ENCODE peak calls at places on chromosomes 11 and 22, in six cellular contexts. One of them, this sample, is unnamed.

GRCh38 chr11:15818132-15818842 is 538.1 kb downstream of the SOX6 start:
- DNase-seq in heart left ventricle: no peak
- DNase-seq in left ventricle myocardium inferior: no peak
- DNase-seq in DND-41: no peak
- DNase-seq in PC-3: no peak
- DNase-seq in colonic mucosa: peak; percentile 38
- DNase-seq in this sample: no peak

GRCh38 chr11:129316781-129317180 is 58.9 kb upstream of the BARX2 start:
- DNase-seq in heart left ventricle: no peak
- DNase-seq in left ventricle myocardium inferior: no peak
- DNase-seq in DND-41: no peak
- DNase-seq in PC-3: no peak
- DNase-seq in colonic mucosa: no peak
- DNase-seq in this sample: no peak

GRCh38 chr11:22244986-22245592 is 52.2 kb downstream of the ANO5 start:
- DNase-seq in heart left ventricle: no peak
- DNase-seq in left ventricle myocardium inferior: peak; percentile 15
- DNase-seq in DND-41: peak; percentile 17
- DNase-seq in PC-3: peak; percentile 50
- DNase-seq in colonic mucosa: no peak
- DNase-seq in this sample: no peak

GRCh38 chr22:36332623-36333331 is 55.0 kb downstream of the MYH9 start:
- DNase-seq in heart left ventricle: no peak
- DNase-seq in left ventricle myocardium inferior: no peak
- DNase-seq in DND-41: peak; percentile 21
- DNase-seq in PC-3: peak; percentile 89
- DNase-seq in colonic mucosa: peak; percentile 77
- DNase-seq in this sample: no peak

GRCh38 chr22:30290679-30291333 is 1.5 kb upstream of the CASTOR1 start:
- DNase-seq in heart left ventricle: peak; percentile 91
- DNase-seq in left ventricle myocardium inferior: peak; percentile 86
- DNase-seq in DND-41: peak; percentile 89
- DNase-seq in PC-3: peak; percentile 62
- DNase-seq in colonic mucosa: peak; percentile 70
- DNase-seq in this sample: no peak

GRCh38 chr11:123298488-123299447 is 103.7 kb upstream of the CLMP start:
- DNase-seq in heart left ventricle: no peak
- DNase-seq in left ventricle myocardium inferior: no peak
- DNase-seq in DND-41: no peak
- DNase-seq in PC-3: no peak
- DNase-seq in colonic mucosa: no peak
- DNase-seq in this sample: no peak

GRCh38 chr11:43984519-43985385 is 42.3 kb downstream of the C11orf96 start:
- DNase-seq in heart left ventricle: no peak
- DNase-seq in left ventricle myocardium inferior: no peak
- DNase-seq in DND-41: no peak
- DNase-seq in PC-3: no peak
- DNase-seq in colonic mucosa: no peak
- DNase-seq in this sample: no peak

GRCh38 chr11:62542111-62542745 is 4.4 kb downstream of the AHNAK start:
- DNase-seq in heart left ventricle: no peak
- DNase-seq in left ventricle myocardium inferior: no peak
- DNase-seq in DND-41: no peak
- DNase-seq in PC-3: no peak
- DNase-seq in colonic mucosa: peak; percentile 84
- DNase-seq in this sample: no peak

GRCh38 chr11:130156108-130157022 is 3.2 kb upstream of the ST14 start:
- DNase-seq in heart left ventricle: no peak
- DNase-seq in left ventricle myocardium inferior: no peak
- DNase-seq in DND-41: no peak
- DNase-seq in PC-3: peak; percentile 67
- DNase-seq in colonic mucosa: peak; percentile 44
- DNase-seq in this sample: no peak

GRCh38 chr11:75031224-75031753 is 42.6 kb downstream of the NEU3 start:
- DNase-seq in heart left ventricle: no peak
- DNase-seq in left ventricle myocardium inferior: no peak
- DNase-seq in DND-41: no peak
- DNase-seq in PC-3: peak; percentile 72
- DNase-seq in colonic mucosa: no peak
- DNase-seq in this sample: no peak

GRCh38 chr11:88414981-88415391 is 77.5 kb upstream of the CTSC start:
- DNase-seq in heart left ventricle: no peak
- DNase-seq in left ventricle myocardium inferior: no peak
- DNase-seq in DND-41: peak; percentile 78
- DNase-seq in PC-3: peak; percentile 76
- DNase-seq in colonic mucosa: no peak
- DNase-seq in this sample: peak; percentile 18

GRCh38 chr11:2885017-2885675 is 429 bp downstream of the CDKN1C start:
- DNase-seq in heart left ventricle: peak; percentile 81
- DNase-seq in left ventricle myocardium inferior: peak; percentile 63
- DNase-seq in DND-41: no peak
- DNase-seq in PC-3: peak; percentile 66
- DNase-seq in colonic mucosa: peak; percentile 65
- DNase-seq in this sample: peak; percentile 31

GRCh38 chr22:23780146-23780748 is 6.5 kb upstream of the SMARCB1 start:
- DNase-seq in heart left ventricle: no peak
- DNase-seq in left ventricle myocardium inferior: no peak
- DNase-seq in DND-41: no peak
- DNase-seq in PC-3: no peak
- DNase-seq in colonic mucosa: no peak
- DNase-seq in this sample: no peak

GRCh38 chr11:132256621-132257227 is 886.3 kb downstream of the NTM start:
- DNase-seq in heart left ventricle: no peak
- DNase-seq in left ventricle myocardium inferior: no peak
- DNase-seq in DND-41: no peak
- DNase-seq in PC-3: no peak
- DNase-seq in colonic mucosa: no peak
- DNase-seq in this sample: no peak

GRCh38 chr22:50691521-50691920 is 18.9 kb downstream of the SHANK3 start:
- DNase-seq in heart left ventricle: no peak
- DNase-seq in left ventricle myocardium inferior: no peak
- DNase-seq in DND-41: peak; percentile 27
- DNase-seq in PC-3: peak; percentile 62
- DNase-seq in colonic mucosa: no peak
- DNase-seq in this sample: no peak

GRCh38 chr11:45253640-45254039 is 32.5 kb downstream of the SYT13 start:
- DNase-seq in heart left ventricle: no peak
- DNase-seq in left ventricle myocardium inferior: no peak
- DNase-seq in DND-41: no peak
- DNase-seq in PC-3: no peak
- DNase-seq in colonic mucosa: no peak
- DNase-seq in this sample: no peak

GRCh38 chr22:37818397-37819099 is 4.6 kb upstream of the GALR3 start:
- DNase-seq in heart left ventricle: peak; percentile 87
- DNase-seq in left ventricle myocardium inferior: peak; percentile 60
- DNase-seq in DND-41: no peak
- DNase-seq in PC-3: no peak
- DNase-seq in colonic mucosa: peak; percentile 71
- DNase-seq in this sample: peak; percentile 42

GRCh38 chr22:49204599-49205214 is 623.0 kb downstream of the BRD1 start:
- DNase-seq in heart left ventricle: no peak
- DNase-seq in left ventricle myocardium inferior: no peak
- DNase-seq in DND-41: no peak
- DNase-seq in PC-3: no peak
- DNase-seq in colonic mucosa: no peak
- DNase-seq in this sample: no peak

GRCh38 chr11:81237139-81237538 is 1496.5 kb downstream of the FAM181B start:
- DNase-seq in heart left ventricle: no peak
- DNase-seq in left ventricle myocardium inferior: no peak
- DNase-seq in DND-41: no peak
- DNase-seq in PC-3: peak; percentile 76
- DNase-seq in colonic mucosa: peak; percentile 36
- DNase-seq in this sample: no peak

GRCh38 chr11:44795803-44796535 is 69.2 kb downstream of the TSPAN18 start:
- DNase-seq in heart left ventricle: no peak
- DNase-seq in left ventricle myocardium inferior: no peak
- DNase-seq in DND-41: no peak
- DNase-seq in PC-3: no peak
- DNase-seq in colonic mucosa: no peak
- DNase-seq in this sample: no peak

GRCh38 chr11:12770435-12770834 is 96.2 kb downstream of the TEAD1 start:
- DNase-seq in heart left ventricle: no peak
- DNase-seq in left ventricle myocardium inferior: no peak
- DNase-seq in DND-41: no peak
- DNase-seq in PC-3: no peak
- DNase-seq in colonic mucosa: no peak
- DNase-seq in this sample: no peak

GRCh38 chr11:12771875-12772274 is 97.7 kb downstream of the TEAD1 start:
- DNase-seq in heart left ventricle: no peak
- DNase-seq in left ventricle myocardium inferior: no peak
- DNase-seq in DND-41: no peak
- DNase-seq in PC-3: no peak
- DNase-seq in colonic mucosa: no peak
- DNase-seq in this sample: no peak

GRCh38 chr11:12773591-12773990 is 99.4 kb downstream of the TEAD1 start:
- DNase-seq in heart left ventricle: no peak
- DNase-seq in left ventricle myocardium inferior: no peak
- DNase-seq in DND-41: no peak
- DNase-seq in PC-3: no peak
- DNase-seq in colonic mucosa: no peak
- DNase-seq in this sample: no peak

GRCh38 chr11:12770966-12771597 is 96.9 kb downstream of the TEAD1 start:
- DNase-seq in heart left ventricle: no peak
- DNase-seq in left ventricle myocardium inferior: no peak
- DNase-seq in DND-41: no peak
- DNase-seq in PC-3: no peak
- DNase-seq in colonic mucosa: no peak
- DNase-seq in this sample: no peak

GRCh38 chr11:12772324-12772723 is 98.1 kb downstream of the TEAD1 start:
- DNase-seq in heart left ventricle: no peak
- DNase-seq in left ventricle myocardium inferior: no peak
- DNase-seq in DND-41: peak; percentile 22
- DNase-seq in PC-3: no peak
- DNase-seq in colonic mucosa: no peak
- DNase-seq in this sample: no peak
- H3K4me1 ChIP-seq in heart left ventricle: peaks cover 23% of the 10 kb centered on the region
- H3K4me1 ChIP-seq in left ventricle myocardium inferior: peaks cover 79% of the 10 kb centered on the region
- H3K4me1 ChIP-seq in DND-41: no peaks in the 10 kb centered on the region
- H3K4me1 ChIP-seq in PC-3: peaks cover 42% of the 10 kb centered on the region
- H3K4me1 ChIP-seq in colonic mucosa: no peaks in the 10 kb centered on the region
- H3K4me1 ChIP-seq in this sample: no peaks in the 10 kb centered on the region

GRCh38 chr11:76247091-76247490 is 40.8 kb upstream of the WNT11 start:
- DNase-seq in heart left ventricle: peak; percentile 36
- DNase-seq in left ventricle myocardium inferior: no peak
- DNase-seq in DND-41: no peak
- DNase-seq in PC-3: no peak
- DNase-seq in colonic mucosa: no peak
- DNase-seq in this sample: no peak

GRCh38 chr11:76250520-76251222 is 44.4 kb upstream of the WNT11 start:
- DNase-seq in heart left ventricle: peak; percentile 42
- DNase-seq in left ventricle myocardium inferior: no peak
- DNase-seq in DND-41: no peak
- DNase-seq in PC-3: no peak
- DNase-seq in colonic mucosa: no peak
- DNase-seq in this sample: no peak

GRCh38 chr11:76251223-76251575 is 44.9 kb upstream of the WNT11 start:
- DNase-seq in heart left ventricle: no peak
- DNase-seq in left ventricle myocardium inferior: no peak
- DNase-seq in DND-41: no peak
- DNase-seq in PC-3: no peak
- DNase-seq in colonic mucosa: no peak
- DNase-seq in this sample: no peak

GRCh38 chr11:76248210-76248609 is 41.9 kb upstream of the WNT11 start:
- DNase-seq in heart left ventricle: peak; percentile 50
- DNase-seq in left ventricle myocardium inferior: no peak
- DNase-seq in DND-41: no peak
- DNase-seq in PC-3: peak; percentile 44
- DNase-seq in colonic mucosa: peak; percentile 29
- DNase-seq in this sample: no peak

GRCh38 chr11:76249195-76249741 is 43.0 kb upstream of the WNT11 start:
- DNase-seq in heart left ventricle: no peak
- DNase-seq in left ventricle myocardium inferior: no peak
- DNase-seq in DND-41: no peak
- DNase-seq in PC-3: no peak
- DNase-seq in colonic mucosa: peak; percentile 39
- DNase-seq in this sample: no peak
- H3K27me3 ChIP-seq in heart left ventricle: no peaks in the 10 kb centered on the region
- H3K27me3 ChIP-seq in left ventricle myocardium inferior: peaks cover 18% of the 10 kb centered on the region
- H3K27me3 ChIP-seq in DND-41: no peaks in the 10 kb centered on the region
- H3K27me3 ChIP-seq in PC-3: peaks cover 7% of the 10 kb centered on the region
- H3K27me3 ChIP-seq in colonic mucosa: no peaks in the 10 kb centered on the region
- H3K27me3 ChIP-seq in this sample: no peaks in the 10 kb centered on the region

DNA sequence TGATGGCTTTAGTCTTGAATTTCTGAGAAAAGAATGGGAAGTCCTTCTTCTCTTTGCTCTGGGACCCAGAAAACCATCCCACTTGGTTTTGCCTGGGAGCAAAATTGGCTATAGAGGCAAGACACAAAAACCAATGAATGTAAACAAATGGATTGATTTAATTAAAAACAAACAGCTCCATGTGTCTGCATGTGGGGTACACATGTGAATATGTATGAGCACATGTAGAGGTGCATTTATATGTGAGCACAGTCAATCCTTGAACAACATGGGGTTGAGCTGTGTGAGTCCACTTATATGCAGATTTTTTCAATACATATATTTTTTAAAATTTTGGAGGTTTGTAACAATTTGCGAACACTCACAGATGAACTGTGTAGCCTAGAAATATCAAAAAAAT is 87.2 kb downstream of the CCDC81 start:
- DNase-seq in heart left ventricle: no peak
- DNase-seq in left ventricle myocardium inferior: no peak
- DNase-seq in DND-41: no peak
- DNase-seq in PC-3: no peak
- DNase-seq in colonic mucosa: no peak
- DNase-seq in this sample: no peak
- H3K4me1 ChIP-seq in heart left ventricle: peaks cover 17% of the 10 kb centered on the region
- H3K4me1 ChIP-seq in left ventricle myocardium inferior: peaks cover 46% of the 10 kb centered on the region
- H3K4me1 ChIP-seq in DND-41: no peaks in the 10 kb centered on the region
- H3K4me1 ChIP-seq in PC-3: peaks cover 43% of the 10 kb centered on the region
- H3K4me1 ChIP-seq in colonic mucosa: no peaks in the 10 kb centered on the region
- H3K4me1 ChIP-seq in this sample: no peaks in the 10 kb centered on the region

GRCh38 chr11:117875397-117876048 is 935 bp downstream of the FXYD6 start:
- DNase-seq in heart left ventricle: no peak
- DNase-seq in left ventricle myocardium inferior: peak; percentile 45
- DNase-seq in DND-41: peak; percentile 72
- DNase-seq in PC-3: no peak
- DNase-seq in colonic mucosa: no peak
- DNase-seq in this sample: peak; percentile 33

GRCh38 chr11:117877120-117877784 is 794 bp upstream of the FXYD6 start:
- DNase-seq in heart left ventricle: no peak
- DNase-seq in left ventricle myocardium inferior: peak; percentile 53
- DNase-seq in DND-41: no peak
- DNase-seq in PC-3: no peak
- DNase-seq in colonic mucosa: no peak
- DNase-seq in this sample: no peak

GRCh38 chr11:117876341-117877119 is at the start of gene FXYD6:
- DNase-seq in heart left ventricle: peak; percentile 79
- DNase-seq in left ventricle myocardium inferior: peak; percentile 73
- DNase-seq in DND-41: peak; percentile 69
- DNase-seq in PC-3: no peak
- DNase-seq in colonic mucosa: peak; percentile 52
- DNase-seq in this sample: peak; percentile 8

GRCh38 chr11:117874910-117875396 is 1.5 kb downstream of the FXYD6 start:
- DNase-seq in heart left ventricle: no peak
- DNase-seq in left ventricle myocardium inferior: no peak
- DNase-seq in DND-41: no peak
- DNase-seq in PC-3: no peak
- DNase-seq in colonic mucosa: no peak
- DNase-seq in this sample: peak; percentile 42

DNA sequence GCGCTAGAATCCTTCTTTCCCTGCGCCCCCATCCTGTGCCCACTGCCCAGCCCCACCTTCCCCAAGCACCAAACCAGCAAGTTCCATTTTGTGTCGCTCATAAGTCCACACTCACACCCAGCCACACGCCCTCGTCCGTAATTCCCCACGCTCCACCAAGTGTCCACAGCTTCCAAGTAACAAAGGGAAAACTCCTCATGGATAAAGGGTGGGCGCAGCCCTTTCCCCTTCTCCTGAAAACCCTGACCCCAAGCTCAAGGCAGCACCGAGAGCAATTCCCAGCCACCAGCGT is 463 bp downstream of the FXYD6 start:
- DNase-seq in heart left ventricle: no peak
- DNase-seq in left ventricle myocardium inferior: no peak
- DNase-seq in DND-41: no peak
- DNase-seq in PC-3: no peak
- DNase-seq in colonic mucosa: no peak
- DNase-seq in this sample: no peak
- H3K27me3 ChIP-seq in heart left ventricle: no peaks in the 10 kb centered on the region
- H3K27me3 ChIP-seq in left ventricle myocardium inferior: peaks cover 55% of the 10 kb centered on the region
- H3K27me3 ChIP-seq in DND-41: no peaks in the 10 kb centered on the region
- H3K27me3 ChIP-seq in PC-3: peaks cover 100% of the 10 kb centered on the region
- H3K27me3 ChIP-seq in colonic mucosa: peaks cover 22% of the 10 kb centered on the region
- H3K27me3 ChIP-seq in this sample: peaks cover 23% of the 10 kb centered on the region